ENCODE peak calls at places on chromosomes 2 and 18, in six cellular contexts. One of them, this sample, is unnamed.
A peak's percentile ranks its signal among the peaks of the same experiment; 100 is the strongest.

GRCh38 chr18:2794159-2794558 is 52.6 kb upstream of the EMILIN2 start:
- DNase-seq in T-cell: no peak
- DNase-seq in NCI-H774: no peak
- DNase-seq in H7: no peak
- DNase-seq in AG08396: no peak
- DNase-seq in GM03348: no peak
- DNase-seq in this sample: no peak

GRCh38 chr2:150425121-150425559 is 62.3 kb downstream of the RND3 start:
- DNase-seq in T-cell: no peak
- DNase-seq in NCI-H774: no peak
- DNase-seq in H7: peak; percentile 48
- DNase-seq in AG08396: no peak
- DNase-seq in GM03348: no peak
- DNase-seq in this sample: no peak

GRCh38 chr2:240615830-240616547 is 9.3 kb upstream of the GPR35 start:
- DNase-seq in T-cell: no peak
- DNase-seq in NCI-H774: no peak
- DNase-seq in H7: no peak
- DNase-seq in AG08396: no peak
- DNase-seq in GM03348: no peak
- DNase-seq in this sample: no peak

GRCh38 chr2:191933307-191934105 is 86.6 kb upstream of the CAVIN2 start:
- DNase-seq in T-cell: no peak
- DNase-seq in NCI-H774: no peak
- DNase-seq in H7: no peak
- DNase-seq in AG08396: no peak
- DNase-seq in GM03348: no peak
- DNase-seq in this sample: no peak

GRCh38 chr2:154720642-154721041 is 22.1 kb downstream of the KCNJ3 start:
- DNase-seq in T-cell: no peak
- DNase-seq in NCI-H774: no peak
- DNase-seq in H7: no peak
- DNase-seq in AG08396: no peak
- DNase-seq in GM03348: no peak
- DNase-seq in this sample: no peak

GRCh38 chr18:36496022-36496421 is 198.5 kb downstream of the FHOD3 start:
- DNase-seq in T-cell: no peak
- DNase-seq in NCI-H774: no peak
- DNase-seq in H7: no peak
- DNase-seq in AG08396: no peak
- DNase-seq in GM03348: peak; percentile 21
- DNase-seq in this sample: no peak

GRCh38 chr2:238527565-238527964 is 100.8 kb downstream of the ASB1 start:
- DNase-seq in T-cell: no peak
- DNase-seq in NCI-H774: no peak
- DNase-seq in H7: no peak
- DNase-seq in AG08396: peak; percentile 80
- DNase-seq in GM03348: no peak
- DNase-seq in this sample: no peak

GRCh38 chr2:142165790-142166189 is 35.0 kb upstream of the LRP1B start:
- DNase-seq in T-cell: no peak
- DNase-seq in NCI-H774: no peak
- DNase-seq in H7: peak; percentile 47
- DNase-seq in AG08396: peak; percentile 24
- DNase-seq in GM03348: no peak
- DNase-seq in this sample: no peak

GRCh38 chr2:43133336-43133707 is 93.1 kb downstream of the ZFP36L2 start:
- DNase-seq in T-cell: no peak
- DNase-seq in NCI-H774: no peak
- DNase-seq in H7: peak; percentile 50
- DNase-seq in AG08396: no peak
- DNase-seq in GM03348: no peak
- DNase-seq in this sample: no peak

GRCh38 chr2:53033416-53033815 is 734.2 kb upstream of the CHAC2 start:
- DNase-seq in T-cell: no peak
- DNase-seq in NCI-H774: no peak
- DNase-seq in H7: no peak
- DNase-seq in AG08396: peak; percentile 7
- DNase-seq in GM03348: peak; percentile 54
- DNase-seq in this sample: no peak

GRCh38 chr2:218456849-218457248 is 37.9 kb downstream of the VIL1 start:
- DNase-seq in T-cell: no peak
- DNase-seq in NCI-H774: no peak
- DNase-seq in H7: no peak
- DNase-seq in AG08396: no peak
- DNase-seq in GM03348: no peak
- DNase-seq in this sample: no peak

GRCh38 chr2:70923378-70924015 is 12.2 kb upstream of the ATP6V1B1 start:
- DNase-seq in T-cell: no peak
- DNase-seq in NCI-H774: no peak
- DNase-seq in H7: peak; percentile 82
- DNase-seq in AG08396: no peak
- DNase-seq in GM03348: no peak
- DNase-seq in this sample: no peak

GRCh38 chr2:3377279-3377611 is 373 bp downstream of the EIPR1 start:
- DNase-seq in T-cell: no peak
- DNase-seq in NCI-H774: peak; percentile 11
- DNase-seq in H7: no peak
- DNase-seq in AG08396: peak; percentile 66
- DNase-seq in GM03348: peak; percentile 71
- DNase-seq in this sample: no peak

This sample was measured in NCI-H2107.